ENCODE peak calls at places on chromosomes 5 and 9, in eight cellular contexts. R is tibial artery, K is NT2/D1, W is H7, A is Caco-2, M is endodermal cell, X is tibial nerve, F is kidney epithelial cell. H is an unnamed sample.

GRCh38 chr5:107487056-107487461 is 183.7 kb downstream of the EFNA5 start:
- DNase-seq in R (no peak), K (no peak), W (no peak), A (no peak), M (no peak), X (no peak), F (no peak), H (no peak)

GRCh38 chr5:16552666-16553343 is 64.0 kb downstream of the RETREG1 start:
- DNase-seq in R (peak; percentile 80), K (peak; percentile 47), W (peak; percentile 73), A (peak; percentile 89), M (peak; percentile 95), X (peak; percentile 76), F (no peak), H (no peak)

GRCh38 chr5:124504081-124504916 is 242.1 kb downstream of the ZNF608 start:
- DNase-seq in R (no peak), K (peak; percentile 6), W (no peak), A (no peak), M (no peak), X (no peak), F (no peak), H (no peak)

GRCh38 chr9:92759990-92760893 is 4.4 kb downstream of the BICD2 start:
- DNase-seq in R (no peak), K (no peak), W (peak; percentile 52), A (no peak), M (no peak), X (no peak), F (no peak), H (no peak)

GRCh38 chr5:14871084-14871572 is 450 bp downstream of the ANKH start:
- DNase-seq in R (peak; percentile 73), K (no peak), W (peak; percentile 64), A (peak; percentile 20), M (no peak), X (no peak), F (no peak), H (no peak)

GRCh38 chr5:111574316-111574715 is 62.0 kb upstream of the STARD4 start:
- DNase-seq in R (no peak), K (no peak), W (no peak), A (no peak), M (no peak), X (no peak), F (no peak), H (no peak)

GRCh38 chr5:141567513-141568117 is 51.2 kb downstream of the DIAPH1 start:
- DNase-seq in R (no peak), K (no peak), W (peak; percentile 56), A (no peak), M (no peak), X (no peak), F (no peak), H (no peak)

GRCh38 chr5:72920690-72921089 is 35.2 kb upstream of the FCHO2 start:
- DNase-seq in R (no peak), K (no peak), W (no peak), A (peak; percentile 11), M (no peak), X (no peak), F (no peak), H (no peak)

GRCh38 chr5:33692983-33693382 is 198.8 kb downstream of the ADAMTS12 start:
- DNase-seq in R (no peak), K (no peak), W (no peak), A (no peak), M (no peak), X (no peak), F (no peak), H (no peak)

GRCh38 chr5:109703827-109704226 is 14.1 kb downstream of the MAN2A1 start:
- DNase-seq in R (no peak), K (no peak), W (no peak), A (no peak), M (no peak), X (no peak), F (no peak), H (no peak)

GRCh38 chr5:13660072-13660471 is 284.4 kb downstream of the DNAH5 start:
- DNase-seq in R (no peak), K (no peak), W (peak; percentile 11), A (peak; percentile 12), M (no peak), X (no peak), F (no peak), H (no peak)

GRCh38 chr5:68122439-68122906 is 93.1 kb upstream of the PIK3R1 start:
- DNase-seq in R (no peak), K (no peak), W (no peak), A (no peak), M (peak; percentile 25), X (no peak), F (no peak), H (no peak)

GRCh38 chr5:31637851-31638250 is 1.1 kb upstream of the PDZD2 start:
- DNase-seq in R (no peak), K (no peak), W (no peak), A (no peak), M (no peak), X (no peak), F (no peak), H (no peak)

GRCh38 chr5:72206994-72207393 is 99.7 kb downstream of the MAP1B start:
- DNase-seq in R (no peak), K (no peak), W (no peak), A (no peak), M (no peak), X (no peak), F (no peak), H (no peak)

GRCh38 chr9:36193049-36193448 is 2.3 kb downstream of the CLTA start:
- DNase-seq in R (no peak), K (no peak), W (no peak), A (no peak), M (no peak), X (no peak), F (no peak), H (no peak)

GRCh38 chr5:74326571-74327338 is 313.8 kb downstream of the ENC1 start:
- DNase-seq in R (no peak), K (no peak), W (no peak), A (peak; percentile 56), M (no peak), X (peak; percentile 12), F (peak; percentile 98), H (peak; percentile 1)

GRCh38 chr5:34474573-34475021 is 181.5 kb upstream of the RAI14 start:
- DNase-seq in R (no peak), K (peak; percentile 38), W (peak; percentile 44), A (peak; percentile 59), M (peak; percentile 67), X (peak; percentile 26), F (no peak), H (peak; percentile 0)

GRCh38 chr9:121633144-121633714 is 18.2 kb upstream of the DAB2IP start:
- DNase-seq in R (no peak), K (no peak), W (no peak), A (no peak), M (no peak), X (no peak), F (no peak), H (no peak)

GRCh38 chr5:139751236-139751635 is 44.4 kb upstream of the PSD2 start:
- DNase-seq in R (no peak), K (no peak), W (no peak), A (no peak), M (no peak), X (no peak), F (no peak), H (no peak)

GRCh38 chr5:54959673-54960418 is 25.5 kb downstream of the ESM1 start:
- DNase-seq in R (no peak), K (no peak), W (peak; percentile 33), A (peak; percentile 29), M (peak; percentile 86), X (no peak), F (no peak), H (no peak)

GRCh38 chr9:138053321-138053868 is 175.8 kb downstream of the CACNA1B start:
- DNase-seq in R (peak; percentile 20), K (no peak), W (peak; percentile 81), A (no peak), M (peak; percentile 79), X (no peak), F (no peak), H (no peak)
- H3K27me3 ChIP-seq in R (no peaks in the 10 kb centered on the region), K (no peaks in the 10 kb centered on the region), W (no peaks in the 10 kb centered on the region), A (no peaks in the 10 kb centered on the region), M (no peaks in the 10 kb centered on the region), X (no peaks in the 10 kb centered on the region), F (no peaks in the 10 kb centered on the region), H (no peaks in the 10 kb centered on the region)

GRCh38 chr5:42950466-42951168 is 89.5 kb downstream of the ANXA2R start:
- DNase-seq in R (peak; percentile 90), K (peak; percentile 48), W (peak; percentile 68), A (peak; percentile 67), M (peak; percentile 63), X (peak; percentile 62), F (peak; percentile 99), H (peak; percentile 65)
- H3K4me3 ChIP-seq in R (peak overlapping the region; percentile 60), K (no peak overlapping the region), W (no peak overlapping the region), A (peak overlapping the region; percentile 30), M (no peak overlapping the region), X (peak overlapping the region; percentile 66), F (peak overlapping the region; percentile 35), H (peak overlapping the region; percentile 64)

DNA sequence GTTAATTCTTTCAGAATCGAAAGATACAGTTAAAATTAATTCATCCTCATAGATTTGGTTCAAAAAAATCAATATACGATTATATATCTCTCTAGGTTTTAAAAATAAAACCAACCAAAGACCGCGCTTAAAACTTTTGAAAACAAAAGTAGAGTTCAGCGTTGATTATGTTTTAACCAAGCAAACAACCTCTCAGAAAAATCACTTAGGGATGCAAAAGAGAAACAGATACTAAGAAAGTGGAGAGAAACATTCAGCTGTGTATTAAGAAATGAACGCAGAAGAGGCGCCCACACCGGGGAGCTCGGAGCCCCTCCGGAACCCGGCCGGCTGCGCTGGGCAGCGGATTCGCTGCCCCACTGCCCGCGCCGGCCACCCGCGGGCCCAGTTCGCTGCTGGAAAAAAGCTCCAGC is 1.4 kb downstream of the PITX1 start:
- DNase-seq in R (no peak), K (no peak), W (no peak), A (no peak), M (no peak), X (no peak), F (no peak), H (no peak)
- H3K27me3 ChIP-seq in R (no peaks in the 10 kb centered on the region), K (peaks cover 91% of the 10 kb centered on the region), W (peaks cover 97% of the 10 kb centered on the region), A (no peaks in the 10 kb centered on the region), M (peaks cover 96% of the 10 kb centered on the region), X (peaks cover 96% of the 10 kb centered on the region), F (peaks cover 87% of the 10 kb centered on the region), H (peaks cover 61% of the 10 kb centered on the region)

GRCh38 chr5:100898504-100899346 is 4.4 kb downstream of the ST8SIA4 start:
- DNase-seq in R (no peak), K (no peak), W (no peak), A (no peak), M (no peak), X (no peak), F (no peak), H (no peak)
- H3K4me3 ChIP-seq in R (no peak overlapping the region), K (no peak overlapping the region), W (no peak overlapping the region), A (no peak overlapping the region), M (peak overlapping the region; percentile 86), X (no peak overlapping the region), F (no peak overlapping the region), H (no peak overlapping the region)

GRCh38 chr5:93603711-93604118 is 20.7 kb downstream of the NR2F1 start:
- DNase-seq in R (no peak), K (no peak), W (peak; percentile 61), A (no peak), M (peak; percentile 70), X (no peak), F (no peak), H (no peak)
- H3K27me3 ChIP-seq in R (no peaks in the 10 kb centered on the region), K (peaks cover 100% of the 10 kb centered on the region), W (peaks cover 99% of the 10 kb centered on the region), A (no peaks in the 10 kb centered on the region), M (peaks cover 100% of the 10 kb centered on the region), X (peaks cover 28% of the 10 kb centered on the region), F (peaks cover 17% of the 10 kb centered on the region), H (peaks cover 83% of the 10 kb centered on the region)

GRCh38 chr5:179549973-179550510 is 312 bp upstream of the RUFY1 start:
- DNase-seq in R (no peak), K (no peak), W (no peak), A (peak; percentile 15), M (no peak), X (peak; percentile 55), F (no peak), H (peak; percentile 14)
- H3K4me3 ChIP-seq in R (peak overlapping the region; percentile 68), K (peak overlapping the region; percentile 59), W (peak overlapping the region; percentile 86), A (peak overlapping the region; percentile 100), M (peak overlapping the region; percentile 79), X (peak overlapping the region; percentile 44), F (peak overlapping the region; percentile 73), H (peak overlapping the region; percentile 87)